ENCODE peak calls at places on chromosomes 11 and 22, in nine cellular contexts. D is sigmoid colon, K is transverse colon, A is heart left ventricle, U is prostate gland, Y is GM12891, C is suprapubic skin, L is body of pancreas, E is HepG2. F is an unnamed sample.

GRCh38 chr22:22362939-22363338 is 118.4 kb downstream of the VPREB1 start:
- DNase-seq in D (no peak), K (no peak), A (no peak), U (no peak), Y (no peak), C (no peak), L (no peak), E (no peak), F (no peak)

GRCh38 chr11:73477518-73477917 is 101.3 kb downstream of the RELT start:
- DNase-seq in D (no peak), K (no peak), A (no peak), U (no peak), Y (no peak), C (no peak), L (no peak), E (no peak), F (no peak)

GRCh38 chr11:17743808-17744119 is 9.2 kb downstream of the KCNC1 start:
- DNase-seq in D (peak), K (no peak), A (no peak), U (no peak), Y (no peak), C (no peak), L (no peak), E (no peak), F (no peak)

GRCh38 chr22:38873469-38874411 is 1.7 kb upstream of the CBX6 start:
- DNase-seq in D (peak), K (no peak), A (no peak), U (no peak), Y (no peak), C (no peak), L (no peak), E (no peak), F (no peak)

GRCh38 chr11:11972148-11972547 is 36.3 kb downstream of the DKK3 start:
- DNase-seq in D (no peak), K (no peak), A (no peak), U (no peak), Y (no peak), C (no peak), L (no peak), E (no peak), F (no peak)

GRCh38 chr22:22079404-22080148 is 97.0 kb upstream of the TOP3B start:
- DNase-seq in D (no peak), K (no peak), A (no peak), U (no peak), Y (no peak), C (no peak), L (no peak), E (no peak), F (no peak)

GRCh38 chr11:119489087-119489486 is 66.1 kb upstream of the THY1 start:
- DNase-seq in D (peak), K (no peak), A (no peak), U (no peak), Y (no peak), C (peak), L (no peak), E (no peak), F (no peak)

GRCh38 chr11:7858001-7858400 is 61.3 kb upstream of the OR5P2 start:
- DNase-seq in D (no peak), K (no peak), A (no peak), U (peak), Y (no peak), C (no peak), L (no peak), E (no peak), F (no peak)

GRCh38 chr11:24422371-24422770 is 74.5 kb upstream of the LUZP2 start:
- DNase-seq in D (no peak), K (no peak), A (no peak), U (no peak), Y (no peak), C (no peak), L (no peak), E (no peak), F (no peak)

GRCh38 chr11:1129666-1130160 is 28.0 kb upstream of the MUC5AC start:
- DNase-seq in D (peak), K (no peak), A (no peak), U (no peak), Y (peak), C (no peak), L (no peak), E (no peak), F (no peak)

GRCh38 chr11:109033627-109034340 is 368.9 kb downstream of the DDX10 start:
- DNase-seq in D (no peak), K (no peak), A (no peak), U (no peak), Y (no peak), C (no peak), L (no peak), E (no peak), F (no peak)

GRCh38 chr11:86818466-86819282 is 18.3 kb downstream of the PRSS23 start:
- DNase-seq in D (no peak), K (no peak), A (no peak), U (peak), Y (no peak), C (no peak), L (peak), E (peak), F (peak)

GRCh38 chr11:127627629-127628462 is 627.3 kb upstream of the KIRREL3 start:
- DNase-seq in D (no peak), K (peak), A (no peak), U (peak), Y (no peak), C (no peak), L (peak), E (no peak), F (no peak)

GRCh38 chr22:19974233-19974861 is 32.7 kb upstream of the TXNRD2 start:
- DNase-seq in D (no peak), K (peak), A (no peak), U (no peak), Y (peak), C (no peak), L (peak), E (peak), F (peak)

GRCh38 chr11:131668867-131669780 is 298.7 kb downstream of the NTM start:
- DNase-seq in D (peak), K (peak), A (no peak), U (no peak), Y (peak), C (peak), L (peak), E (peak), F (peak)

GRCh38 chr11:13278620-13279486 is 1.3 kb downstream of the BMAL1 start:
- DNase-seq in D (no peak), K (peak), A (no peak), U (no peak), Y (peak), C (no peak), L (no peak), E (no peak), F (peak)
- TF ChIP-seq POLR2A in D (no peak), K (no peak), A (no peak), U (no peak), Y (no peak), C (no peak), L (no peak), E (no peak), F (no peak)

DNA sequence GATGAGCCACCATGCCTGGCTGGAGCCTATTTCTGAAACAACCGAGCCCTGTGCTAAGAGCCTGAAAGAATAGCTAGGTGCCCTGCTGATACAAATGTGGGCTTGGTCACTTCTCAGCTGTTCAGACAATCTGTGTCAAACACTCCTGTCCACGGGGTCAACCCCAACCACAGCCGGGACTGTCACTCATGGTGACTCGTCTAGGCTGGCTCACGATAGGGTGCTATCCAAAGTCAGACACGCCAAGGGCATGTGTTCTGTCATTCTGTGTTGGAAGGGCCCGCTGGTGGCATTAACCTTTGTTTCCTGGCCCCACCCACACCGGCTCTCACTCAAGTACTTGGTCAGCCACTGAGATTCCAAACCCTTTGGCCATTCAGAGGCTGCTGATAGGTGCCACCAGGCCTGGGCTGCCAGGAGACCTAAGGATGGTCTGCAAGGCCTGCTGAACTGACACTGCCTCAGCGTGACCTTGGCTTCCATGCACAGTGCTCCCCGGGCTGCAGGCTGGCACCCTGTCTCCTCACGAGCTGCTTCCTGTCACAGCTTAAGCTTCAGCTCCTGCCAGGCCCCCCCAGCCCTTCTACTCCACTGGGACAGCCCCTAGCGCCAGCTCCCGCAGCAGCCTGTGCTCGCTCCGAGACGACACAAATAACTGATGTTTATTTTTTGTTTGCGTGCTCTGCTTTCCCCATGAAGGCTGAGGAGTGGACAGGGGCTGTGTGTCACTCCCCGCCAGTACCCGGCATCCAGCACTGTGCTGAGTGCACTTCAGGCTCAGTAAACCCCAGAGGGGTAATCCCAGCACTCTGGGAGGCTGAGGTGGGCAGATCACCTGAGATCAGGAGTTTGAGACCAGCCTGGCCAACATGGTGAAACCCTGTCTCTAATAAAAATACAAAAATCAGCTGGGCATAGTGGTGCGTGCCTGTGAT is 14.3 kb upstream of the CDC42BPG start:
- DNase-seq in D (peak), K (peak), A (peak), U (no peak), Y (no peak), C (no peak), L (no peak), E (no peak), F (no peak)
- TF ChIP-seq POLR2A in D (no peak), K (no peak), A (no peak), U (no peak), Y (no peak), C (no peak), L (no peak), E (no peak), F (no peak)

DNA sequence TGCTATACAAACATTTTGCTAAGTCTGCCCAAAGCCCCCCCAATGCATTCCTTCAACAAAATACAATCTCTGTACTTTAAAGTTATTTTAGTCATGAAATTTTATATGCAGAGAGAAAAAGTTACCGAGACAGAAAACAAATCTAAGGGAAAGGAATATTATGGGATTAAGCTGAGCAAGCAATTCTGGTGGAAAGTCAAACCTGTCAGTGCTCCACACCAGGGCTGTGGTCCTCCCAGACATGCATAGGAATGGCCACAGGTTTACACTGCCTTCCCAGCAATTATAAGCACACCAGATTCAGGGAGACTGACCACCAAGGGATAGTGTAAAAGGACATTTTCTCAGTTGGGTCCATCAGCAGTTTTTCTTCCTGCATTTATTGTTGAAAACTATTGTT is 92.4 kb downstream of the RRAS2 start:
- DNase-seq in D (no peak), K (no peak), A (no peak), U (no peak), Y (no peak), C (no peak), L (no peak), E (no peak), F (no peak)
- TF ChIP-seq POLR2A in D (no peak), K (no peak), A (no peak), U (no peak), Y (no peak), C (no peak), L (no peak), E (no peak), F (no peak)

DNA sequence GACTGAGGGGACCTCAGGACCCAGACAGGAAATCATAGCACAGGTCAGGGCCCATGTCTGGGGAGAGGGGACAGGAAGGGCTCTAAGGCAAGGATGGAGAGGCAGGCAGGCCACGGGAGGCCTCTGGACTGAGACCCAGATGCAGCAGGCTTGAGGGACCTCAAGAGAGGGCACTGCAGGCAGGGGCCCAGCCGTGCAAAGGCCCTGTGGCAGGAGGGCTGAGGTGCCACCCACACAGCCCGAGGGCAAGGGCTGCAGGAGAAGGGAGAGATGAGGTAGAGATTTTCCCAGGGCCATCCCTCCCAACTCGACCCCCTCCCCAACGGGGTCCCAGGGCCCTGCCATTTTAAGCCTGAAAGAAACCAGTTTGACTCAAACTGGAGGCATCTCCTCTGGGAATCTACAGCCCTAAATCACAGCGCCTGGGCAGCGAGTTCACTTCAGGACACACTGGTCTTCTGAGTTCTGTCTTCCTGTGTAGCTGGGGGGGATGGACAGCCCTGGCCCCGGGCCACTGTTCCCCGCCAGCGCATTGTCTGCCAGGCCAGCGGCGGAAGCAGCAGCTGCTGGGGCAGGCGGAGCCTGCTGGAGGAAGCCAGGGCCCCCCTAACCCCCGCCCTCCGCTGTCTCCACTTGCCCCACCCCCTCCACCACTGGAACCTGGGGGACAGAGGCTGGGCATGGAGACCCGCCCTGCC is 20.3 kb upstream of the WNT7B start:
- DNase-seq in D (peak), K (peak), A (peak), U (peak), Y (peak), C (peak), L (peak), E (no peak), F (no peak)
- TF ChIP-seq POLR2A in D (no peak), K (no peak), A (no peak), U (no peak), Y (no peak), C (no peak), L (peak), E (no peak), F (no peak)